ENCODE peak calls at places on chromosomes 3 and 15, in seven cellular contexts. Q is fibroblast of lung, A is H9, S is OCI-LY7, J is osteoblast, B is keratinocyte, I is mesendoderm. E is an unnamed sample. For H3K79me2, the result is how much of the 10 kb centered on the place peaks cover.

GRCh38 chr3:133662256-133662773 is 574 bp upstream of the TOPBP1 start:
- DNase-seq in A (peak), S (peak), J (peak), B (no peak), I (peak), Q (peak), E (peak)

GRCh38 chr3:138314751-138315150 is 14.9 kb downstream of the NME9 start:
- DNase-seq in Q (peak), B (no peak), A (no peak), S (no peak), I (no peak), J (no peak), E (peak)

GRCh38 chr3:22039156-22039555 is 288.1 kb upstream of the ZNF385D start:
- DNase-seq in S (no peak), A (no peak), I (no peak), J (no peak), B (no peak), Q (no peak), E (no peak)

GRCh38 chr15:51619331-51620033 is 3.1 kb downstream of the DMXL2 start:
- DNase-seq in I (no peak), J (no peak), S (no peak), B (no peak), Q (no peak), A (no peak), E (no peak)

GRCh38 chr15:25242166-25242879 is 196.5 kb downstream of the UBE3A start:
- DNase-seq in J (peak), Q (no peak), S (no peak), I (no peak), B (no peak), A (no peak), E (no peak)

GRCh38 chr3:37293646-37294045 is 119.3 kb upstream of the LRRFIP2 start:
- DNase-seq in J (no peak), S (no peak), A (no peak), I (no peak), Q (no peak), B (no peak), E (no peak)

GRCh38 chr3:80767599-80767998 is 993.8 kb downstream of the GBE1 start:
- DNase-seq in B (no peak), Q (no peak), J (no peak), A (no peak), I (no peak), S (no peak), E (no peak)

GRCh38 chr3:165638066-165638465 is 199.2 kb downstream of the BCHE start:
- DNase-seq in I (no peak), S (no peak), B (no peak), A (no peak), Q (peak), J (no peak), E (no peak)

GRCh38 chr3:65635661-65636060 is 403.1 kb downstream of the MAGI1 start:
- DNase-seq in J (no peak), S (no peak), B (no peak), I (no peak), Q (no peak), A (no peak), E (no peak)

GRCh38 chr15:100350434-100351226 is 8.9 kb upstream of the ADAMTS17 start:
- DNase-seq in Q (peak), A (no peak), B (no peak), S (no peak), I (no peak), J (peak), E (peak)

GRCh38 chr15:45180648-45181436 is 6.9 kb downstream of the SHF start:
- DNase-seq in B (no peak), Q (no peak), J (peak), S (no peak), A (no peak), I (no peak), E (no peak)

GRCh38 chr3:49718419-49719213 is 868 bp downstream of the AMIGO3 start:
- DNase-seq in S (no peak), I (no peak), Q (peak), B (no peak), A (peak), J (peak), E (no peak)

GRCh38 chr3:188037116-188037718 is 116.7 kb upstream of the LPP start:
- DNase-seq in J (no peak), I (peak), S (no peak), A (peak), B (no peak), Q (peak), E (peak)

GRCh38 chr15:92810418-92811138 is 89.5 kb upstream of the CHD2 start:
- DNase-seq in B (no peak), J (peak), I (peak), Q (peak), S (peak), A (no peak), E (peak)

GRCh38 chr15:68463996-68464395 is 32.0 kb upstream of the ITGA11 start:
- DNase-seq in J (no peak), B (no peak), I (no peak), Q (peak), S (no peak), A (no peak), E (peak)

GRCh38 chr15:90818251-90819210 is 49.9 kb upstream of the FURIN start:
- DNase-seq in B (no peak), S (peak), J (peak), Q (no peak), A (peak), I (peak), E (no peak)

GRCh38 chr3:182028081-182028480 is 316.4 kb downstream of the SOX2 start:
- DNase-seq in B (no peak), A (no peak), Q (peak), S (no peak), I (no peak), J (no peak), E (peak)

GRCh38 chr15:79523266-79523665 is 91.1 kb downstream of the MINAR1 start:
- DNase-seq in B (no peak), J (no peak), S (no peak), Q (peak), I (peak), A (no peak), E (peak)

GRCh38 chr3:14147063-14147435 is 22.2 kb downstream of the TMEM43 start:
- DNase-seq in J (no peak), B (no peak), Q (no peak), I (no peak), S (no peak), A (no peak), E (no peak)

GRCh38 chr3:143751643-143752178 is 96.6 kb downstream of the SLC9A9 start:
- DNase-seq in J (no peak), I (no peak), B (no peak), Q (no peak), A (no peak), S (peak), E (no peak)

GRCh38 chr15:33007295-33007855 is 187.1 kb downstream of the FMN1 start:
- DNase-seq in S (no peak), A (peak), I (peak), J (peak), B (no peak), Q (peak), E (peak)

GRCh38 chr3:185420762-185421161 is 57.8 kb downstream of the MAP3K13 start:
- DNase-seq in Q (peak), J (no peak), S (no peak), A (no peak), I (no peak), B (peak), E (peak)

GRCh38 chr3:113008117-113008516 is 17.3 kb downstream of the GTPBP8 start:
- DNase-seq in S (no peak), I (no peak), Q (no peak), A (no peak), J (no peak), B (no peak), E (no peak)

GRCh38 chr3:33482126-33482525 is 41.9 kb upstream of the UBP1 start:
- DNase-seq in I (no peak), B (no peak), J (peak), Q (peak), S (no peak), A (no peak), E (peak)

GRCh38 chr15:100766225-100767001 is 113.2 kb upstream of the ALDH1A3 start:
- DNase-seq in A (no peak), S (no peak), J (peak), B (no peak), I (peak), Q (no peak), E (no peak)

GRCh38 chr15:26242565-26242964 is 379.4 kb upstream of the ATP10A start:
- DNase-seq in I (peak), Q (no peak), S (no peak), B (no peak), J (no peak), A (peak), E (no peak)

GRCh38 chr15:43253431-43254403 is 13.0 kb downstream of the TGM5 start:
- DNase-seq in S (no peak), J (peak), Q (peak), I (no peak), A (no peak), B (peak), E (peak)

GRCh38 chr15:40928975-40929729 is at the start of gene DLL4:
- DNase-seq in A (peak), Q (peak), S (no peak), B (no peak), J (peak), I (peak), E (peak)

GRCh38 chr3:64867204-64867603 is 179.4 kb upstream of the ADAMTS9 start:
- DNase-seq in J (peak), S (no peak), Q (no peak), B (no peak), I (no peak), A (no peak), E (no peak)

GRCh38 chr3:15496341-15496664 is 25.2 kb downstream of the COLQ start:
- DNase-seq in B (no peak), I (no peak), J (no peak), A (no peak), Q (no peak), S (no peak), E (no peak)

GRCh38 chr3:117892431-117892841 is 1142.2 kb downstream of the IGSF11 start:
- DNase-seq in B (no peak), I (no peak), Q (peak), J (peak), S (no peak), A (no peak), E (peak)

GRCh38 chr3:133765256-133765655 is 19.1 kb downstream of the TF start:
- DNase-seq in J (no peak), B (no peak), A (no peak), S (no peak), I (no peak), Q (no peak), E (no peak)

GRCh38 chr3:52537726-52538421 is 1.5 kb downstream of the UQCC5 start:
- DNase-seq in B (no peak), J (no peak), S (no peak), Q (no peak), A (no peak), I (no peak), E (no peak)

GRCh38 chr3:135851201-135852061 is 114.1 kb upstream of the PPP2R3A start:
- DNase-seq in B (no peak), I (no peak), J (no peak), S (no peak), A (no peak), Q (peak), E (peak)

GRCh38 chr3:42501681-42502428 is 588 bp upstream of the VIPR1 start:
- DNase-seq in S (peak), B (no peak), A (peak), Q (peak), J (no peak), I (peak), E (no peak)

GRCh38 chr15:73851679-73852078 is 21.7 kb upstream of the TBC1D21 start:
- DNase-seq in B (peak), A (peak), I (peak), Q (peak), J (no peak), S (peak), E (peak)

GRCh38 chr3:58640700-58641372 is 25.7 kb downstream of the FAM3D start:
- DNase-seq in J (peak), S (peak), Q (peak), A (peak), B (peak), I (peak), E (peak)

GRCh38 chr3:58642846-58643245 is 23.7 kb downstream of the FAM3D start:
- DNase-seq in S (no peak), A (no peak), Q (no peak), I (no peak), B (no peak), J (peak), E (no peak)

GRCh38 chr3:58647661-58648141 is 18.9 kb downstream of the FAM3D start:
- DNase-seq in Q (no peak), A (no peak), B (no peak), J (no peak), I (peak), S (no peak), E (no peak)

GRCh38 chr3:58646503-58646902 is 20.1 kb downstream of the FAM3D start:
- DNase-seq in I (no peak), Q (peak), A (no peak), S (no peak), J (no peak), B (no peak), E (no peak)

DNA sequence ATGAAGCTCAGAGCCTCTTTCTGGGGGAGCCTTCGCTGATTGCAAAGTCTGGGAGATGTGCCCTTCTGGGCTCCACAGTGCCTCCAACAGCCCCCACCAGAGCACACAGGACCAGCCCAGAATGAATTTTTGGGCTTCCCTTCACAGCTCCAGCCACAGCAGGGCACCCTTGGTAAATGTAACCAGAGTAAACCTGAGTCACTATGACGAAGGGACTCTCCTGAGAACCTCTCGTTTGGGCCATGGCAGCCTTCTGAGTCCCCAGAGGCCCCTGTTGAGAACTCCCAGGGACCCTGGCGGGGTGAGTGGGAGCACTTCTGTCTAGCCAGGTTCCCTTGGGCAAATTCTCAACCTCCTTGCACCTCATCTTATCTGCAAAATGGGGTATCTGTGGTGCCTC is 20.8 kb downstream of the FAM3D start:
- DNase-seq in I (no peak), Q (no peak), A (no peak), J (no peak), S (no peak), B (no peak), E (no peak)
- H3K79me2 ChIP-seq in I (under half), Q (under half), A (under half), J (under half), S (under half), B (under half), E (under half)

GRCh38 chr3:58034738-58035511 is 26.7 kb downstream of the FLNB start:
- DNase-seq in J (peak), A (peak), Q (no peak), S (no peak), I (peak), B (no peak), E (no peak)
- H3K79me2 ChIP-seq in J (half or more), A (under half), Q (half or more), S (under half), I (half or more), B (half or more), E (half or more)

GRCh38 chr3:169145551-169145950 is 518.0 kb downstream of the MECOM start:
- DNase-seq in A (no peak), S (no peak), Q (no peak), B (no peak), I (no peak), J (no peak), E (no peak)
- H3K79me2 ChIP-seq in A (under half), S (under half), Q (under half), B (under half), I (under half), J (under half), E (under half)

GRCh38 chr15:34161329-34161953 is 48.5 kb downstream of the KATNBL1 start:
- DNase-seq in I (peak), B (no peak), Q (peak), S (peak), A (peak), J (no peak), E (peak)
- H3K79me2 ChIP-seq in I (under half), B (under half), Q (under half), S (under half), A (under half), J (under half), E (half or more)

E was measured in astrocyte.